ENCODE peak calls at places on chromosomes 1 and 21, in four cellular contexts. One of them, this sample, is unnamed.

GRCh38 chr1:13714851-13715250 is 14.9 kb downstream of the PRDM2 start:
- DNase-seq in K562: no peak
- DNase-seq in GM12878: no peak
- DNase-seq in IMR-90: no peak
- DNase-seq in this sample: no peak

GRCh38 chr1:246815693-246816270 is 91.6 kb downstream of the SCCPDH start:
- DNase-seq in K562: no peak
- DNase-seq in GM12878: no peak
- DNase-seq in IMR-90: no peak
- DNase-seq in this sample: no peak

GRCh38 chr1:179043907-179044306 is 18.2 kb downstream of the FAM20B start:
- DNase-seq in K562: no peak
- DNase-seq in GM12878: no peak
- DNase-seq in IMR-90: no peak
- DNase-seq in this sample: no peak

GRCh38 chr21:31732891-31733520 is 1.1 kb upstream of the SCAF4 start:
- DNase-seq in K562: no peak
- DNase-seq in GM12878: no peak
- DNase-seq in IMR-90: peak; percentile 35
- DNase-seq in this sample: no peak

GRCh38 chr21:46605759-46606426 is 1.0 kb upstream of the S100B start:
- DNase-seq in K562: peak; percentile 6
- DNase-seq in GM12878: peak; percentile 32
- DNase-seq in IMR-90: no peak
- DNase-seq in this sample: no peak

GRCh38 chr1:53736290-53736689 is 2.7 kb downstream of the GLIS1 start:
- DNase-seq in K562: no peak
- DNase-seq in GM12878: no peak
- DNase-seq in IMR-90: peak; percentile 78
- DNase-seq in this sample: no peak

GRCh38 chr1:91608876-91609275 is 108.2 kb downstream of the CDC7 start:
- DNase-seq in K562: no peak
- DNase-seq in GM12878: no peak
- DNase-seq in IMR-90: peak; percentile 96
- DNase-seq in this sample: no peak

GRCh38 chr1:27045973-27046558 is 33.4 kb upstream of the TENT5B start:
- DNase-seq in K562: peak; percentile 83
- DNase-seq in GM12878: no peak
- DNase-seq in IMR-90: peak; percentile 71
- DNase-seq in this sample: peak; percentile 42

GRCh38 chr1:161305872-161306519 is 3.8 kb downstream of the MPZ start:
- DNase-seq in K562: peak; percentile 97
- DNase-seq in GM12878: peak; percentile 65
- DNase-seq in IMR-90: peak; percentile 21
- DNase-seq in this sample: peak; percentile 64

GRCh38 chr21:28142692-28143091 is 850.0 kb downstream of the LTN1 start:
- DNase-seq in K562: no peak
- DNase-seq in GM12878: no peak
- DNase-seq in IMR-90: peak; percentile 91
- DNase-seq in this sample: peak; percentile 40

GRCh38 chr1:173255214-173255813 is 48.2 kb upstream of the TNFSF4 start:
- DNase-seq in K562: peak; percentile 60
- DNase-seq in GM12878: peak; percentile 16
- DNase-seq in IMR-90: peak; percentile 61
- DNase-seq in this sample: peak; percentile 56

GRCh38 chr1:224116131-224116530 is 2.2 kb downstream of the FBXO28 start:
- DNase-seq in K562: peak; percentile 34
- DNase-seq in GM12878: peak; percentile 47
- DNase-seq in IMR-90: peak; percentile 68
- DNase-seq in this sample: peak; percentile 72

GRCh38 chr1:112702067-112702395 is 4.9 kb downstream of the RHOC start:
- DNase-seq in K562: no peak
- DNase-seq in GM12878: no peak
- DNase-seq in IMR-90: no peak
- DNase-seq in this sample: no peak
- TF ChIP-seq FOS in K562: no peak
- TF ChIP-seq FOS in GM12878: no peak
- TF ChIP-seq FOS in IMR-90: no peak
- TF ChIP-seq FOS in this sample: no peak

GRCh38 chr1:106727171-106727570 is 329.3 kb upstream of the PRMT6 start:
- DNase-seq in K562: no peak
- DNase-seq in GM12878: peak; percentile 28
- DNase-seq in IMR-90: no peak
- DNase-seq in this sample: no peak
- TF ChIP-seq FOS in K562: no peak
- TF ChIP-seq FOS in GM12878: no peak
- TF ChIP-seq FOS in IMR-90: no peak
- TF ChIP-seq FOS in this sample: no peak

GRCh38 chr1:8540266-8540926 is 222.5 kb downstream of the SLC45A1 start:
- DNase-seq in K562: no peak
- DNase-seq in GM12878: no peak
- DNase-seq in IMR-90: peak; percentile 87
- DNase-seq in this sample: peak; percentile 67
- TF ChIP-seq FOS in K562: no peak
- TF ChIP-seq FOS in GM12878: no peak
- TF ChIP-seq FOS in IMR-90: peak; percentile 60
- TF ChIP-seq FOS in this sample: peak; percentile 70

DNA sequence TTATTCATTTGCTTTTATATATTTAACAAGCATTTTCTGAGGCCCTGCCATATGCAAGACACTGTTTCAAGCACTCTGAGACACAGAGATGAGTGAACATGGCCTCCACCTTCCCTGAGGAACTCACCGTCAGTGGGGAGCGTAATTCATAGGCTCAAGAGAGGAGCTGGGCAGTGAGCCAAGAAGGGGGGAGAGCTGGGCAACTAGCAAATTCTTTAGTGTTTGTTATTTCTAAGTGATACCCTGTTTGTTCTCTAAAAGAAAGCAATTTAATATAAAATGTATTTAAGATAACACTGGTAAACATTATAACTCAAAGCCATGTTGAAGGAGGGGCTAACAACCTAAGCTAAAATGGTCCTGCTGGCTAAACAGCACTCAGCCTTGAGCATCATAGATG is 119.2 kb upstream of the NGF start:
- DNase-seq in K562: no peak
- DNase-seq in GM12878: no peak
- DNase-seq in IMR-90: no peak
- DNase-seq in this sample: no peak
- TF ChIP-seq FOS in K562: no peak
- TF ChIP-seq FOS in GM12878: no peak
- TF ChIP-seq FOS in IMR-90: no peak
- TF ChIP-seq FOS in this sample: no peak

GRCh38 chr21:44510508-44511218 is 29.3 kb downstream of the KRTAP10-1 start:
- DNase-seq in K562: peak; percentile 88
- DNase-seq in GM12878: no peak
- DNase-seq in IMR-90: no peak
- DNase-seq in this sample: peak; percentile 33
- TF ChIP-seq FOS in K562: no peak
- TF ChIP-seq FOS in GM12878: no peak
- TF ChIP-seq FOS in IMR-90: no peak
- TF ChIP-seq FOS in this sample: no peak

DNA sequence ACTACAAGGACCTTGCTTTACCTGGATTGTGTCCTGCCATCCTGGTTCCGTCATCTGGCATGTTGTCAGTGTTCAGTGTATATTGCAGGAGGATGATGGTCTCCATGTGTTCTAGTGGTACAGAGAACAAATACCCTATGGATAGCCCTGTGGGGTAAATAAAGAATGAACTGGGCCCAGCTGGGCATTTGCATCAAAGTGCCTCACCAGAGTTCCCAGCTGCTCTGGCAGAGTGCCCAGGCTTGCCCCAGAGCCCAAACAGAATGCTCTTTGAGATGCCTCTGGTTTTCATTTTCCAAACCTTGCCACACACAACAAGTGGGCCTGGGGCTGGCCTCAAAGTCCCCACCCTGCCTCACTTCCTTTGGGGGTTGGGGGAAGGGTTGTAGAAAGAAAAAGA is 82.1 kb downstream of the LMO4 start:
- DNase-seq in K562: no peak
- DNase-seq in GM12878: no peak
- DNase-seq in IMR-90: peak; percentile 17
- DNase-seq in this sample: no peak
- TF ChIP-seq FOS in K562: no peak
- TF ChIP-seq FOS in GM12878: no peak
- TF ChIP-seq FOS in IMR-90: no peak
- TF ChIP-seq FOS in this sample: no peak

DNA sequence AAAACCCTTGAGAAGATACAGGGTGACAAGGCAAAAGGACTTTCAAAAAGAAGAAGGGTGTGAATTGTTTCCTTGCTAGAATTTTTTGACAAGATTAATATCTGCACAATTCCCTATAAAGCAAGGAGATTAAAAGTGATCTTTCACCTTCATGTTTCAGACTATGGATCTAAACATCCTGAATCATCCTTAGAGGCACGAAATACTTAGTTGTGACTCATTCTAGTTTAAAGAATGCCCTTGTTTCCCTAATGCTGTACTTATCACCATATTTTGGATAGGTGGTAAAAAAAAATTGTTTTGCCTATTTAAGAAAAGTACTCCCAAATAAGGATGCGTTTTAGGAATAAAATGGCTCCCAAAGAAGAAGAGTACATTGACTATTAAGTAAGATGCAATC is 415.1 kb downstream of the LRRIQ3 start:
- DNase-seq in K562: no peak
- DNase-seq in GM12878: no peak
- DNase-seq in IMR-90: no peak
- DNase-seq in this sample: no peak
- TF ChIP-seq FOS in K562: no peak
- TF ChIP-seq FOS in GM12878: no peak
- TF ChIP-seq FOS in IMR-90: no peak
- TF ChIP-seq FOS in this sample: no peak

DNA sequence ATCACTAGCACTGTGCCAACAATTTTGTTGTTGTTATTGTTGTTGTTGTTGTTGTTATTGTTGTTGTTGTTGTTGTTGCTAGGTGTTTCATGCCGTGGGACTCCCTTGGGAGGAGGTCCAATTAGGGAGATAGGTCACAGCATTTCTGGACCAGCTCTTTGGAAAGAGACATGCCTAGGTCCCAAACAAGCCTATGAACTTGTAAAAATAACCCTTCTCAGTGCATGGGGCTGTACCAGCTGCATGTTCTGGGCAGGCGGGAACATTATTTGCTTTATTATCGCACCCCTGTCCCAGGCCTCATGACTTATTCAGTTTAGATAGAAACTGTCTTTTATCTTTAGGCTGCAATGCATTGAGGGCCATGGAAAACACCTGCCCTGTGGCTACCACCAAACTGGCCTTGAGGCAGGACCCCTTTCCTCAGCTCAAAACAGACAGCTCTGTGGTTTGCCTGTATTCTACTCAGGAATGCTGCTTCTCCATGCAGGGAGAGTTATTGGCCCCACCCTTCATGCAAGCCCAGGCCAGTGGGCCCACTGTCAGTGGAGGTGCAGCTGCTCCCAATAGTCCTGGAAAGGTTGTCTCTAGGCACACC is 386.4 kb upstream of the BRINP3 start:
- DNase-seq in K562: no peak
- DNase-seq in GM12878: no peak
- DNase-seq in IMR-90: no peak
- DNase-seq in this sample: no peak
- TF ChIP-seq FOS in K562: no peak
- TF ChIP-seq FOS in GM12878: no peak
- TF ChIP-seq FOS in IMR-90: no peak
- TF ChIP-seq FOS in this sample: no peak

GRCh38 chr1:189125694-189126093 is 1352.0 kb downstream of the BRINP3 start:
- DNase-seq in K562: no peak
- DNase-seq in GM12878: no peak
- DNase-seq in IMR-90: no peak
- DNase-seq in this sample: no peak

DNA sequence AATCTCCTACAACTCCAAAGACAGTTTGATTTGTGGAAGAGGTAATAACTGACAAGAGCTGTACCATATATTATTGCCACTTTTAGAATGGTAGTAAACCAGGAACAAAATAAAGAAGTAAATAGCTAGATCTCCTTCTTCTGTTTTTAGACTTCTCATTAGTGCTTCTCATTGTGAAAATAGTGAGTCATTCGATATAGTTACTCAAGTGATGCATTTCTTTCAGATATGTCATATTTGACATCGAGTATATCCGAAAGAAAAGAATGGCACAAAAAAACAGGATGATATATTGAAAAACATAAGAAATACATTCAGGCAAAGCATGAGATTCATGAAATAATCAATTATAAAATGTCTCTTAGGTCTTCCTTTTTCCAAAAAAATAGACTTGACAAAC is 1346.1 kb downstream of the BRINP3 start:
- DNase-seq in K562: no peak
- DNase-seq in GM12878: no peak
- DNase-seq in IMR-90: no peak
- DNase-seq in this sample: no peak
- TF ChIP-seq FOS in K562: no peak
- TF ChIP-seq FOS in GM12878: no peak
- TF ChIP-seq FOS in IMR-90: no peak
- TF ChIP-seq FOS in this sample: no peak

GRCh38 chr21:42547001-42547905 is 33.6 kb downstream of the SLC37A1 start:
- DNase-seq in K562: peak; percentile 82
- DNase-seq in GM12878: no peak
- DNase-seq in IMR-90: no peak
- DNase-seq in this sample: no peak
- TF ChIP-seq FOS in K562: no peak
- TF ChIP-seq FOS in GM12878: no peak
- TF ChIP-seq FOS in IMR-90: no peak
- TF ChIP-seq FOS in this sample: no peak

This sample was measured in endothelial cell of umbilical vein.